ENCODE peak calls at places on chromosomes 5 and 9, in seven cellular contexts. K is mesendoderm, D is H1, O is kidney, N is body of pancreas, W is heart left ventricle, Y is ovary. H is an unnamed sample. For H3K4me1, the result is how much of the 10 kb centered on the place peaks cover.

GRCh38 chr9:2180704-2181103 is 165.6 kb downstream of the SMARCA2 start:
- DNase-seq in K (peak), N (no peak), W (no peak), O (no peak), D (no peak), Y (no peak), H (no peak)

GRCh38 chr9:112051812-112052211 is 123.3 kb downstream of the SUSD1 start:
- DNase-seq in Y (no peak), N (no peak), W (no peak), K (no peak), O (no peak), D (no peak), H (no peak)

GRCh38 chr9:83538172-83538889 is at the start of gene FRMD3:
- DNase-seq in Y (peak), W (peak), K (peak), D (peak), N (peak), O (peak), H (no peak)

GRCh38 chr9:70563437-70564204 is 149.2 kb upstream of the KLF9 start:
- DNase-seq in W (no peak), O (no peak), Y (no peak), N (no peak), K (no peak), D (no peak), H (peak)

GRCh38 chr5:116881921-116882531 is 307.4 kb upstream of the SEMA6A start:
- DNase-seq in N (no peak), K (no peak), Y (no peak), D (no peak), W (no peak), O (no peak), H (no peak)

GRCh38 chr9:38641985-38642864 is 21.8 kb upstream of the ANKRD18A start:
- DNase-seq in W (no peak), Y (no peak), N (peak), O (no peak), K (peak), D (no peak), H (peak)

GRCh38 chr5:77851229-77852067 is 75.3 kb upstream of the TBCA start:
- DNase-seq in D (no peak), Y (peak), N (peak), K (peak), O (peak), W (no peak), H (no peak)

GRCh38 chr5:68187268-68188055 is 28.1 kb upstream of the PIK3R1 start:
- DNase-seq in Y (peak), K (peak), N (no peak), O (peak), W (peak), D (peak), H (no peak)

GRCh38 chr5:139446956-139447779 is 7.8 kb upstream of the DNAJC18 start:
- DNase-seq in D (no peak), O (no peak), K (no peak), N (no peak), Y (no peak), W (no peak), H (no peak)

GRCh38 chr5:9188131-9188530 is 357.7 kb downstream of the SEMA5A start:
- DNase-seq in D (no peak), W (no peak), K (peak), Y (no peak), N (no peak), O (no peak), H (peak)

GRCh38 chr5:122775713-122776084 is 819 bp downstream of the SNX2 start:
- DNase-seq in W (no peak), O (no peak), N (no peak), D (no peak), K (no peak), Y (no peak), H (no peak)

GRCh38 chr5:14101922-14102321 is 41.2 kb upstream of the TRIO start:
- DNase-seq in K (peak), Y (no peak), D (no peak), O (no peak), W (no peak), N (no peak), H (no peak)

GRCh38 chr9:130150779-130151381 is 21.3 kb upstream of the NCS1 start:
- DNase-seq in K (peak), D (no peak), Y (no peak), W (no peak), N (no peak), O (no peak), H (no peak)

GRCh38 chr5:37533851-37534250 is 154.7 kb downstream of the WDR70 start:
- DNase-seq in D (no peak), W (no peak), K (no peak), N (no peak), O (no peak), Y (no peak), H (no peak)

GRCh38 chr9:72551306-72551705 is 29.9 kb downstream of the TMC1 start:
- DNase-seq in W (no peak), K (no peak), D (no peak), O (no peak), N (no peak), Y (no peak), H (no peak)

GRCh38 chr9:136693490-136694162 is 6.4 kb upstream of the AGPAT2 start:
- DNase-seq in W (no peak), O (peak), Y (no peak), N (peak), K (peak), D (no peak), H (no peak)

GRCh38 chr9:78919701-78920100 is 622.8 kb downstream of the PSAT1 start:
- DNase-seq in Y (no peak), W (no peak), N (no peak), O (no peak), D (no peak), K (no peak), H (no peak)

GRCh38 chr9:107046692-107047091 is 183.7 kb downstream of the ZNF462 start:
- DNase-seq in N (no peak), D (no peak), W (no peak), K (no peak), O (no peak), Y (no peak), H (no peak)

GRCh38 chr5:1180841-1181271 is 20.5 kb upstream of the SLC6A19 start:
- DNase-seq in K (no peak), D (no peak), O (peak), W (no peak), Y (no peak), N (no peak), H (no peak)

GRCh38 chr9:127076860-127077657 is 45.4 kb downstream of the ANGPTL2 start:
- DNase-seq in D (no peak), K (peak), O (peak), W (no peak), Y (no peak), N (no peak), H (no peak)

GRCh38 chr5:128213340-128213739 is 129.8 kb downstream of the SLC12A2 start:
- DNase-seq in K (peak), N (peak), O (no peak), D (peak), Y (peak), W (peak), H (peak)

GRCh38 chr9:125258832-125259534 is 2.6 kb upstream of the GAPVD1 start:
- DNase-seq in N (no peak), W (no peak), K (no peak), Y (no peak), O (no peak), D (no peak), H (no peak)

GRCh38 chr5:113081881-113082546 is 105.4 kb downstream of the DCP2 start:
- DNase-seq in D (no peak), W (no peak), N (no peak), O (no peak), K (no peak), Y (no peak), H (no peak)

GRCh38 chr5:177390363-177391300 is 6.4 kb downstream of the SLC34A1 start:
- DNase-seq in Y (peak), N (peak), D (peak), W (peak), O (peak), K (peak), H (peak)

GRCh38 chr9:116669296-116669695 is 17.8 kb upstream of the TRIM32 start:
- DNase-seq in O (no peak), K (no peak), N (no peak), Y (no peak), W (no peak), D (no peak), H (no peak)

GRCh38 chr9:133615897-133616188 is 6.7 kb upstream of the FAM163B start:
- DNase-seq in W (no peak), Y (no peak), D (no peak), N (no peak), K (no peak), O (no peak), H (no peak)

GRCh38 chr5:27315541-27316282 is 277.3 kb upstream of the CDH9 start:
- DNase-seq in Y (no peak), D (peak), K (peak), W (no peak), N (no peak), O (no peak), H (no peak)

GRCh38 chr9:127525426-127526188 is 74.3 kb downstream of the LRSAM1 start:
- DNase-seq in W (no peak), O (no peak), K (peak), Y (no peak), D (no peak), N (peak), H (peak)

GRCh38 chr5:154179846-154180710 is 10.5 kb upstream of the GALNT10 start:
- DNase-seq in W (no peak), K (peak), D (no peak), N (peak), O (no peak), Y (no peak), H (peak)

GRCh38 chr5:96373006-96373405 is 60.0 kb downstream of the PCSK1 start:
- DNase-seq in W (no peak), Y (no peak), O (no peak), N (no peak), D (no peak), K (no peak), H (no peak)

GRCh38 chr5:179549973-179550510 is 312 bp upstream of the RUFY1 start:
- DNase-seq in Y (no peak), W (no peak), D (no peak), N (no peak), O (no peak), K (no peak), H (no peak)

GRCh38 chr5:136066705-136067271 is 38.0 kb downstream of the TGFBI start:
- DNase-seq in D (no peak), Y (peak), O (no peak), K (peak), W (peak), N (peak), H (no peak)

GRCh38 chr5:175230299-175230698 is 213.7 kb downstream of the DRD1 start:
- DNase-seq in N (no peak), Y (no peak), K (no peak), O (no peak), D (no peak), W (no peak), H (no peak)

GRCh38 chr9:137311971-137312851 is 10.1 kb upstream of the NRARP start:
- DNase-seq in D (no peak), Y (no peak), N (peak), K (no peak), O (peak), W (no peak), H (no peak)

GRCh38 chr5:126414874-126415502 is 8.2 kb upstream of the GRAMD2B start:
- DNase-seq in K (no peak), D (no peak), W (peak), Y (peak), N (peak), O (no peak), H (no peak)
- H3K27ac ChIP-seq in K (no peak), D (no peak), W (peak), Y (peak), N (no peak), O (peak), H (no peak)

GRCh38 chr9:36551868-36552267 is 20.8 kb upstream of the MELK start:
- DNase-seq in W (no peak), N (no peak), K (no peak), Y (no peak), D (no peak), O (no peak), H (no peak)

GRCh38 chr9:36551129-36551528 is 21.6 kb upstream of the MELK start:
- DNase-seq in W (no peak), Y (no peak), D (no peak), O (no peak), N (no peak), K (no peak), H (no peak)

GRCh38 chr9:36548454-36548853 is 24.2 kb upstream of the MELK start:
- DNase-seq in N (no peak), D (no peak), K (no peak), Y (no peak), W (no peak), O (no peak), H (peak)

DNA sequence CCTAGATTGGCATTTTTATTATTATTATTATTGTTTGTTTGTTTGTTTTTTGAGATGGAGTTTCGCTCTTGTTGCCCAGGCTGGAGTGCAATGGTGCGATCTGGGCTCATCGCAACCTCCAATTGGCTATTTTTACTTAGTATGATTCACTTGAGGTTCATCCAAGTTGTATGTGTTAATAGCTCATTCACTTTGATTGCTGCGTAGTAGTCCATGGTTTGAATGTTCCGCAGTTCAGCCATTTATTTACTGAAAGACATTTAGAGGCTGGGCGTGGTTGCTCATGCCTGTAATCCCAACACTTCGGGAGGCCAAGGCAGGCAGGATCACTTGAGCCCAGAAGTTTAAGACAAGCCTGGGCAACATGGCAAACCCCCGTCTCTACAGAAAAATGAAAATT is 22.6 kb upstream of the MELK start:
- DNase-seq in D (no peak), K (no peak), O (no peak), N (no peak), W (no peak), Y (no peak), H (no peak)
- H3K4me1 ChIP-seq in D (under half), K (under half), O (under half), N (under half), W (under half), Y (under half), H (under half)

DNA sequence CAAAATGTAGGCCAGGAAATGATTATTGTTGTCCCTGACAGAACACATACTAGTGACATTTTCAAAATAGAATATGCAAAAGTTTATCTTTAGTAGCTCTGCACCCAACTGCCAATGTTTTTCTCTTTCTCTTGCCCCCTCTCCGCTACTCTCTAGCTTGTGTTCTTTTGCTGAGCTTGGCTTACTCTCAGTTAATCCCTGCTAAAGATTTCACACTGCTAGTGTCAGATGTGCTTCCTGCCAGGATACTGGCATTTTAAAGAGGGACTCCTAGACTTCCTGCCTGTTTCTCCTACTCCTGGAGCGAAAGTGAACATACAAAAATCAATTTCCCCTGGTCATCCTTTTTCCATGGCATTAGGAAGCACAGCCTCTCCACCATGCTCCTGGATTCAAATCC is 260.5 kb downstream of the ARRDC3 start:
- DNase-seq in O (no peak), K (peak), W (no peak), Y (no peak), N (no peak), D (no peak), H (no peak)
- H3K27ac ChIP-seq in O (peak), K (no peak), W (peak), Y (no peak), N (no peak), D (no peak), H (no peak)

GRCh38 chr5:76542887-76543690 is 80.1 kb downstream of the F2RL2 start:
- DNase-seq in O (peak), N (no peak), K (peak), Y (no peak), D (no peak), W (no peak), H (no peak)
- H3K4me1 ChIP-seq in O (under half), N (under half), K (under half), Y (under half), D (under half), W (under half), H (under half)

GRCh38 chr5:82365744-82366228 is 87.6 kb upstream of the RPS23 start:
- DNase-seq in W (no peak), Y (no peak), N (no peak), O (no peak), K (no peak), D (no peak), H (no peak)
- H3K27ac ChIP-seq in W (no peak), Y (no peak), N (no peak), O (no peak), K (no peak), D (no peak), H (no peak)

DNA sequence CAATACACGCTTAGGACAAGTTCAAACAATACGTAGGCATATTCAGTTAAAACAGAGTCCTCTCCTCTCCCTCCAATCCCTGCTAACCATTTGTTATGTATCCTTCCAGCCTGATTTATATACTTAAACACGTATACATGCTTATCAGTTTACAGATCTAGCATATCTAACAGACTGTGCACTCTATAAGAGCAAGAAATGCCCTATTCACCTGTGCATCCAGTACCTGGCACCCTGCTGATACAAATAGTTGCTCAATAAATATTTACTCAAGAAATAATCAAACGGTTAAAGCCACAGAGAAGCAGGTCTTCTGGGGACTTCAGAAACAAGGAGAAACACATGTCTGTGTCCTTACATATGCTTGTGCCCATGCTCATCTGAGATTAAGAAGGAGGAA is 55.9 kb downstream of the MLLT3 start:
- DNase-seq in D (no peak), N (no peak), K (no peak), W (no peak), Y (no peak), O (no peak), H (no peak)
- H3K4me1 ChIP-seq in D (under half), N (under half), K (under half), W (under half), Y (under half), O (under half), H (under half)

GRCh38 chr5:133520062-133520461 is 92.3 kb downstream of the FSTL4 start:
- DNase-seq in Y (no peak), D (no peak), K (no peak), N (no peak), W (no peak), O (no peak), H (no peak)
- H3K27ac ChIP-seq in Y (no peak), D (no peak), K (no peak), N (no peak), W (no peak), O (no peak), H (no peak)

GRCh38 chr5:143312822-143313221 is 90.7 kb downstream of the NR3C1 start:
- DNase-seq in K (no peak), W (no peak), O (no peak), Y (no peak), D (no peak), N (no peak), H (no peak)

GRCh38 chr5:143309661-143310431 is 93.6 kb downstream of the NR3C1 start:
- DNase-seq in W (no peak), Y (no peak), O (no peak), D (no peak), N (no peak), K (no peak), H (no peak)

GRCh38 chr5:143311955-143312354 is 91.5 kb downstream of the NR3C1 start:
- DNase-seq in O (no peak), Y (no peak), W (no peak), K (no peak), N (no peak), D (no peak), H (no peak)

GRCh38 chr5:143313298-143313852 is 90.1 kb downstream of the NR3C1 start:
- DNase-seq in O (no peak), W (no peak), Y (no peak), K (no peak), N (no peak), D (no peak), H (no peak)

GRCh38 chr5:143311428-143311827 is 92.1 kb downstream of the NR3C1 start:
- DNase-seq in W (no peak), K (no peak), O (no peak), Y (no peak), D (no peak), N (no peak), H (no peak)
- H3K4me1 ChIP-seq in W (under half), K (under half), O (under half), Y (under half), D (under half), N (under half), H (under half)